ENCODE peak calls at places on chromosomes 3 and 15, in four cellular contexts. N is tibial artery; I is mesothelial cell of epicardium; Q is Jurkat, Clone E6-1. M is an unnamed sample.

GRCh38 chr3:138445654-138446053 is 11.2 kb downstream of the ESYT3 start:
- DNase-seq in N (no peak), Q (no peak), I (no peak), M (no peak)

GRCh38 chr15:99100245-99101173 is 4.4 kb upstream of the SYNM start:
- DNase-seq in N (peak), I (peak), Q (no peak), M (no peak)

GRCh38 chr3:127542441-127542952 is 48.0 kb downstream of the TPRA1 start:
- DNase-seq in Q (no peak), I (no peak), N (peak), M (no peak)

GRCh38 chr3:13479332-13479581 is 849 bp upstream of the HDAC11 start:
- DNase-seq in Q (no peak), N (no peak), I (no peak), M (no peak)

GRCh38 chr3:101195951-101196713 is 124.2 kb downstream of the IMPG2 start:
- DNase-seq in N (no peak), Q (peak), I (no peak), M (no peak)

GRCh38 chr3:169668957-169669681 is 5.6 kb upstream of the MECOM start:
- DNase-seq in N (peak), Q (peak), I (peak), M (no peak)

GRCh38 chr3:30643763-30644462 is 37.5 kb downstream of the TGFBR2 start:
- DNase-seq in I (no peak), Q (peak), N (no peak), M (no peak)

GRCh38 chr3:115330406-115330805 is 183.3 kb upstream of the ZBTB20 start:
- DNase-seq in I (no peak), Q (no peak), N (no peak), M (no peak)

GRCh38 chr3:99633887-99634558 is 4.4 kb upstream of the COL8A1 start:
- DNase-seq in N (no peak), I (no peak), Q (no peak), M (no peak)

GRCh38 chr15:64651573-64652260 is 123.7 kb downstream of the RBPMS2 start:
- DNase-seq in I (no peak), N (no peak), Q (peak), M (no peak)

GRCh38 chr15:25435474-25436243 is 3.2 kb downstream of the UBE3A start:
- DNase-seq in I (no peak), Q (no peak), N (no peak), M (no peak)

GRCh38 chr3:197298858-197299854 is 744 bp upstream of the DLG1 start:
- DNase-seq in Q (no peak), N (no peak), I (peak), M (no peak)

GRCh38 chr15:25431821-25432561 is 6.8 kb downstream of the UBE3A start:
- DNase-seq in N (no peak), Q (no peak), I (no peak), M (no peak)

GRCh38 chr3:24963762-24964625 is 464.1 kb upstream of the RARB start:
- DNase-seq in I (no peak), Q (peak), N (no peak), M (no peak)

GRCh38 chr3:112640864-112641751 is at the start of gene CCDC80:
- DNase-seq in N (no peak), I (no peak), Q (no peak), M (no peak)

GRCh38 chr3:71441925-71442620 is 141.5 kb downstream of the FOXP1 start:
- DNase-seq in N (no peak), I (no peak), Q (no peak), M (no peak)

GRCh38 chr3:26704736-26705135 is 82.2 kb downstream of the LRRC3B start:
- DNase-seq in I (no peak), N (no peak), Q (no peak), M (no peak)

GRCh38 chr15:62110000-62110851 is 43.4 kb downstream of the C2CD4A start:
- DNase-seq in Q (no peak), N (no peak), I (no peak), M (no peak)

GRCh38 chr3:35597490-35597889 is 41.8 kb upstream of the ARPP21 start:
- DNase-seq in Q (no peak), I (no peak), N (no peak), M (no peak)

GRCh38 chr3:53822331-53822741 is 23.9 kb downstream of the CHDH start:
- DNase-seq in N (peak), I (no peak), Q (no peak), M (no peak)

M was measured in esophagus squamous epithelium.